ENCODE peak calls at places on chromosomes 16 and 17, in six cellular contexts. Z is left ventricle myocardium inferior; J is PC-9; T is esophagus squamous epithelium; U is CD8-positive, alpha-beta T cell; W is spleen. H is an unnamed sample.

GRCh38 chr17:6753565-6753964 is 2.3 kb upstream of the XAF1 start:
- DNase-seq in U (no peak), Z (no peak), J (no peak), W (no peak), T (no peak), H (no peak)

GRCh38 chr17:81366648-81367047 is 28.6 kb upstream of the BAHCC1 start:
- DNase-seq in W (peak; percentile 52), T (no peak), J (no peak), U (no peak), Z (no peak), H (no peak)

GRCh38 chr17:43377056-43377810 is 21.6 kb upstream of the ARL4D start:
- DNase-seq in U (no peak), Z (no peak), T (no peak), W (no peak), J (no peak), H (no peak)

GRCh38 chr17:75003070-75003956 is 9.2 kb upstream of the MRPL58 start:
- DNase-seq in T (no peak), W (no peak), U (no peak), Z (no peak), J (no peak), H (no peak)

GRCh38 chr17:49554694-49555494 is 20.8 kb upstream of the NXPH3 start:
- DNase-seq in T (no peak), Z (no peak), J (no peak), W (peak; percentile 59), U (no peak), H (no peak)

GRCh38 chr16:14300631-14301149 is 229.6 kb downstream of the MRTFB start:
- DNase-seq in W (peak; percentile 79), J (peak; percentile 83), Z (peak; percentile 63), T (no peak), U (peak; percentile 27), H (peak; percentile 45)

GRCh38 chr17:48048321-48049140 is at the start of gene NFE2L1:
- DNase-seq in T (peak; percentile 57), Z (peak; percentile 94), W (no peak), J (peak; percentile 85), U (peak; percentile 18), H (peak; percentile 37)

GRCh38 chr17:28059675-28060074 is 17.2 kb downstream of the NLK start:
- DNase-seq in U (no peak), W (no peak), J (no peak), T (no peak), Z (no peak), H (no peak)

GRCh38 chr16:17556276-17557052 is 85.7 kb upstream of the XYLT1 start:
- DNase-seq in T (no peak), W (no peak), U (no peak), J (no peak), Z (no peak), H (peak; percentile 2)

GRCh38 chr17:49916854-49917515 is 52.0 kb upstream of the DLX4 start:
- DNase-seq in Z (no peak), T (no peak), J (no peak), W (no peak), U (no peak), H (no peak)

GRCh38 chr17:49515196-49515770 is 20.2 kb downstream of the NGFR start:
- DNase-seq in J (peak; percentile 81), U (no peak), W (peak; percentile 81), Z (peak; percentile 92), T (no peak), H (no peak)

GRCh38 chr17:70668276-70668937 is 499.1 kb downstream of the KCNJ2 start:
- DNase-seq in Z (no peak), T (no peak), W (no peak), J (no peak), U (no peak), H (no peak)

GRCh38 chr17:46887717-46888116 is 35.2 kb upstream of the GOSR2 start:
- DNase-seq in Z (no peak), J (no peak), U (no peak), T (no peak), W (no peak), H (no peak)

GRCh38 chr16:31507617-31507928 is 618 bp downstream of the RUSF1 start:
- DNase-seq in J (no peak), T (no peak), U (no peak), W (no peak), Z (no peak), H (no peak)

GRCh38 chr17:36055921-36056320 is 8.2 kb upstream of the CCL18 start:
- DNase-seq in W (no peak), J (no peak), Z (no peak), T (no peak), U (no peak), H (no peak)

GRCh38 chr16:57424599-57424998 is 20.0 kb downstream of the CCL17 start:
- DNase-seq in Z (no peak), T (no peak), U (no peak), J (no peak), W (no peak), H (no peak)

GRCh38 chr16:85986931-85987749 is 88.2 kb downstream of the IRF8 start:
- DNase-seq in T (no peak), U (peak; percentile 63), Z (no peak), J (no peak), W (peak; percentile 73), H (peak; percentile 44)

GRCh38 chr16:77834600-77834963 is 46.2 kb downstream of the VAT1L start:
- DNase-seq in T (no peak), J (no peak), W (no peak), U (no peak), Z (no peak), H (no peak)

GRCh38 chr16:77677129-77677528 is 45.2 kb upstream of the NUDT7 start:
- DNase-seq in J (no peak), T (no peak), U (no peak), Z (no peak), W (no peak), H (no peak)

GRCh38 chr17:68290955-68291835 is at the start of the genes ARSG and SLC16A6:
- DNase-seq in W (peak; percentile 97), U (peak; percentile 81), Z (peak; percentile 36), J (peak; percentile 62), T (no peak), H (peak; percentile 89)

GRCh38 chr17:7982666-7983065 is 19.7 kb upstream of the GUCY2D start:
- DNase-seq in Z (no peak), J (no peak), W (no peak), U (no peak), T (no peak), H (no peak)

GRCh38 chr17:44636562-44636961 is 19.7 kb upstream of the MEIOC start:
- DNase-seq in U (no peak), Z (no peak), J (no peak), W (no peak), T (no peak), H (no peak)

DNA sequence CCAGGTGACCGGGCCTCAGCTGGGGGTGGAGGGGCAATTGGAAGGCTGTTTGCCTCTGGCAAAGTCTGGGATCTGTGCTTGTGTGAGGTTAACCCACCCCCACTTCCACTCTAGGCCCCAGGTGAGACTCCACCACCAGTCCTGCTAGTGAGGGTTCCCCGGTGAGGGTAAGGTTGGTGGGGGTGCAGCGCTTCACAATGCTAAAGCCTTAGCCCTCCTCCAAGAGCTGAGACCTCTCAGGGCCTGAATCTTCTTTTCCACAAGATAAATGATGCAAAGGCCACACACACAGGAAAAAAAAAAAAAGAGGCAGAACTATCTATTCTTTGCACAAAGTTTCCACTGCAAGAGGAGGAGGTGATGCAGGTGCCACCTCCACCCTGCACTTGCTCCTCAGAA is 4.1 kb downstream of the CISD3 start:
- DNase-seq in U (no peak), J (no peak), Z (no peak), T (no peak), W (no peak), H (no peak)
- H3K4me1 ChIP-seq in U (peaks cover 35% of the 10 kb centered on the region), J (peaks cover 11% of the 10 kb centered on the region), Z (peaks cover 67% of the 10 kb centered on the region), T (peaks cover 16% of the 10 kb centered on the region), W (peaks cover 25% of the 10 kb centered on the region), H (peaks cover 23% of the 10 kb centered on the region)

DNA sequence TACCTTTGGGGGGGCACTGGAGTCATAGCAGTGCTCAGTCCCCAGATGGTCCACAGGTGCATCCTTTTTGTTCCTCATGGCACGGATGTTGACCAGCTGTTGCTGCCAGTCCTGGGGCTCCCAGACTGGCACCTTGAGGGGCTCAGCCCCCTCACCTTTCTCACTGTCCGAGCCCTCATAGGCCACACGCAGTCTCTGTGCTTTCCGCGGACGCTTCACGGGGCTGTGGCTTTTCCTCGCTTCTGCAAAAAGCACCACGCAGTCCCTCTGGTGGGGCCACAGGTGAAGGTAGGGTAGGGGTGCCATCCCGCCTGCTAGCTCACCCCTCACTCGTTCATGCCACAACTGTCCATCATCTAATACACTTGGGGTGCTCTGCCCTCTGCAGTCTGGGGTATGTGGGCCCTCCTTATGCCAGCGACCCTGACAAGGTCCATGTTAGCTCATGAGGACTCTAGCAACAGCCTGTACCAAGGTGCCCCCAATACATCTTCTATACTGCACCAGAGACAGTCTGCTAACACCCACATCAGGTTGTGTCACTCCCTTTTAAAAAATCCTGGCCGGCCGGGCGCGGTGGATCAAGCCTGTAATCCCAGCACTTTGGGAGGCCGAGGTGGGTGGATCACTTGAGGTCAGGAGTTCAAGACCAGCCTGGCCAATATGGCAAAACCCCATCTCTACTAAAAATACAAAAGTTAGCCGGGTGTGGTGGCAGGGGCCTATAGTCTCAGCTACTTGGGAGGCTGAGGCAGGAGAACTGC is 1.3 kb downstream of the NTHL1 start:
- DNase-seq in U (no peak), J (no peak), W (no peak), T (no peak), Z (no peak), H (no peak)
- H3K4me1 ChIP-seq in U (peaks cover 17% of the 10 kb centered on the region), J (peaks cover 41% of the 10 kb centered on the region), W (peaks cover 55% of the 10 kb centered on the region), T (peaks cover 32% of the 10 kb centered on the region), Z (peaks cover 79% of the 10 kb centered on the region), H (peaks cover 12% of the 10 kb centered on the region)

GRCh38 chr16:30065943-30066881 is 652 bp downstream of the ALDOA start:
- DNase-seq in W (no peak), Z (no peak), U (peak; percentile 45), T (no peak), J (no peak), H (no peak)
- H3K4me1 ChIP-seq in W (peaks cover 53% of the 10 kb centered on the region), Z (peaks cover 83% of the 10 kb centered on the region), U (peaks cover 48% of the 10 kb centered on the region), T (peaks cover 48% of the 10 kb centered on the region), J (peaks cover 41% of the 10 kb centered on the region), H (peaks cover 13% of the 10 kb centered on the region)

GRCh38 chr17:64145460-64145750 is 15.5 kb upstream of the ERN1 start:
- DNase-seq in W (no peak), J (no peak), U (no peak), Z (no peak), T (no peak), H (no peak)

GRCh38 chr17:64146418-64147109 is 16.6 kb upstream of the ERN1 start:
- DNase-seq in U (peak; percentile 59), Z (peak; percentile 60), W (peak; percentile 87), J (peak; percentile 52), T (no peak), H (peak; percentile 52)

GRCh38 chr17:64148017-64148631 is 18.2 kb upstream of the ERN1 start:
- DNase-seq in U (no peak), J (no peak), T (no peak), W (no peak), Z (no peak), H (no peak)

GRCh38 chr17:64147110-64148016 is 17.4 kb upstream of the ERN1 start:
- DNase-seq in Z (no peak), W (no peak), U (no peak), J (no peak), T (no peak), H (no peak)

DNA sequence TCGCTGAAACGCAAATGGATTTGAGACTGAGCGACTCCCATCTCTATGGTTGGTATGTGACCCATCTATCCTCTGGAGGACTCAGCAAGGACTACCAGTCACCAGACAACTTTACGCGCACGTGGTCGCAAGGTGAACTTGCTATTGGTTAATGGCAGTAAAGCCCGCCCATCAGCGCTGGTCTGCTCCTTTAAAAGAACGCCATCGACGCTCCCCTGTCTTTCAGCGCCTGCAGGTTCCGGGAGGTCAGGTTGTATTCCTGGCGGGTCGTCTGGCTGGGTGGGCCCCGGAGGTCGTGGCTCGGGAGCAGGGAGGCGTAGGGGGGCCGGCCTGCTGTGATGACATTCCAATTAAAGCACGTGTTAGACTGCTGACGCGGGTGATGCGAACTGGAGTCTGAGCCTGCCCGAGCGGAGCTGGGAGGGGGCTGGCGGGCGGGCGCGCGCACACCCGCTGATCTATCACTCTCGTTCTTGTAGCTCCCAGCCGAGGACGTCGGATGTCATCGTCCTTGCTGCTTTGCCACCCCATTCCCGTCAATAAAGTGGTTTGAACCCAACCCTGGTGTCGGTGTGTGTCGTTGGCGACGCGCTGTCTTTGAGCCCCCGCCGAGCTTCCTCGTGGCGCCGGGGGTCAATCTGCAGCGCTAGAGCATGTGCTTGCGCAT is 15.9 kb upstream of the ERN1 start:
- DNase-seq in J (peak; percentile 93), T (peak; percentile 89), W (peak; percentile 98), Z (peak; percentile 95), U (peak; percentile 93), H (peak; percentile 85)
- H3K4me1 ChIP-seq in J (peaks cover 31% of the 10 kb centered on the region), T (peaks cover 6% of the 10 kb centered on the region), W (peaks cover 15% of the 10 kb centered on the region), Z (peaks cover 50% of the 10 kb centered on the region), U (peaks cover 16% of the 10 kb centered on the region), H (peaks cover 11% of the 10 kb centered on the region)